ENCODE peak calls at places on chromosomes 7 and 10, in nine cellular contexts. One of them, this sample, is unnamed. For H3K4me1 and H3K27me3, the result is how much of the 10 kb centered on the place peaks cover.

GRCh38 chr7:2003451-2003930 is 229.3 kb downstream of the MAD1L1 start:
- DNase-seq in suprapubic skin: peak
- DNase-seq in adrenal gland: no peak
- DNase-seq in heart left ventricle: peak
- DNase-seq in endothelial cell of umbilical vein: no peak
- DNase-seq in testis: no peak
- DNase-seq in IMR-90: no peak
- DNase-seq in esophagus squamous epithelium: no peak
- DNase-seq in tibial nerve: no peak
- DNase-seq in this sample: peak

GRCh38 chr10:133401500-133401899 is 7.5 kb downstream of the MTG1 start:
- DNase-seq in endothelial cell of umbilical vein: no peak
- DNase-seq in suprapubic skin: peak
- DNase-seq in IMR-90: no peak
- DNase-seq in esophagus squamous epithelium: no peak
- DNase-seq in adrenal gland: peak
- DNase-seq in tibial nerve: no peak
- DNase-seq in heart left ventricle: no peak
- DNase-seq in testis: no peak
- DNase-seq in this sample: peak

GRCh38 chr7:85023066-85023687 is 163.7 kb downstream of the SEMA3D start:
- DNase-seq in tibial nerve: peak
- DNase-seq in endothelial cell of umbilical vein: peak
- DNase-seq in esophagus squamous epithelium: no peak
- DNase-seq in testis: peak
- DNase-seq in IMR-90: peak
- DNase-seq in heart left ventricle: no peak
- DNase-seq in adrenal gland: no peak
- DNase-seq in suprapubic skin: no peak
- DNase-seq in this sample: no peak

GRCh38 chr7:13279854-13280435 is 592.5 kb downstream of the ARL4A start:
- DNase-seq in testis: no peak
- DNase-seq in adrenal gland: no peak
- DNase-seq in IMR-90: peak
- DNase-seq in endothelial cell of umbilical vein: peak
- DNase-seq in tibial nerve: no peak
- DNase-seq in heart left ventricle: no peak
- DNase-seq in suprapubic skin: no peak
- DNase-seq in esophagus squamous epithelium: no peak
- DNase-seq in this sample: no peak

GRCh38 chr10:73920084-73920483 is 9.2 kb downstream of the PLAU start:
- DNase-seq in IMR-90: no peak
- DNase-seq in adrenal gland: peak
- DNase-seq in endothelial cell of umbilical vein: no peak
- DNase-seq in tibial nerve: peak
- DNase-seq in heart left ventricle: peak
- DNase-seq in testis: peak
- DNase-seq in esophagus squamous epithelium: no peak
- DNase-seq in suprapubic skin: no peak
- DNase-seq in this sample: peak

GRCh38 chr10:72340510-72340895 is 14.2 kb downstream of the DNAJB12 start:
- DNase-seq in esophagus squamous epithelium: no peak
- DNase-seq in suprapubic skin: no peak
- DNase-seq in heart left ventricle: peak
- DNase-seq in tibial nerve: peak
- DNase-seq in testis: peak
- DNase-seq in IMR-90: no peak
- DNase-seq in endothelial cell of umbilical vein: peak
- DNase-seq in adrenal gland: peak
- DNase-seq in this sample: no peak

GRCh38 chr7:25583655-25584054 is 355.4 kb upstream of the NPVF start:
- DNase-seq in testis: no peak
- DNase-seq in suprapubic skin: no peak
- DNase-seq in tibial nerve: no peak
- DNase-seq in endothelial cell of umbilical vein: no peak
- DNase-seq in adrenal gland: no peak
- DNase-seq in heart left ventricle: no peak
- DNase-seq in IMR-90: no peak
- DNase-seq in esophagus squamous epithelium: no peak
- DNase-seq in this sample: no peak

GRCh38 chr10:70676511-70676910 is 4.2 kb downstream of the ADAMTS14 start:
- DNase-seq in testis: no peak
- DNase-seq in adrenal gland: no peak
- DNase-seq in esophagus squamous epithelium: no peak
- DNase-seq in heart left ventricle: no peak
- DNase-seq in endothelial cell of umbilical vein: no peak
- DNase-seq in IMR-90: no peak
- DNase-seq in suprapubic skin: no peak
- DNase-seq in tibial nerve: no peak
- DNase-seq in this sample: no peak

DNA sequence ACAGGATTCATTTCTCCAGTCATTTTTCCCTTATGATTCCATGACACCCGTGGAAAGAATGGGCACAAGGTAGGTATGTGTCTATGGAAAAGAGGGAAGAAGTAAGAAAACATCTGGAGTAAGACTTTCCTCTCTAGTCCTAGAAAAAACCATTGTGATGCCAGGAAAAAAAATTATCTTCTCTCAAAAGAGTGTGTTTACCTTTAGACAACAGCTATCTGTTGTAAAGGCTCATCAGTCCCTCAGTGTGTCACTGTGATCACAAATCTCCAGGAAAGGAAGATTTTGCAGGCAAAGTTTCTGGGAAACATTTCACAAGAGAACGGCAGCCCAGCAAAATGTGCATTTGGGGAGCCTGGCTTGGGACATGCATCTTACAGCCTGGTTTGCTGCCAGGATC is 44.8 kb downstream of the CALML3 start:
- DNase-seq in tibial nerve: no peak
- DNase-seq in IMR-90: no peak
- DNase-seq in heart left ventricle: no peak
- DNase-seq in suprapubic skin: no peak
- DNase-seq in esophagus squamous epithelium: no peak
- DNase-seq in endothelial cell of umbilical vein: no peak
- DNase-seq in testis: no peak
- DNase-seq in adrenal gland: no peak
- DNase-seq in this sample: no peak
- H3K4me1 ChIP-seq in tibial nerve: under half
- H3K4me1 ChIP-seq in IMR-90: under half
- H3K4me1 ChIP-seq in heart left ventricle: under half
- H3K4me1 ChIP-seq in suprapubic skin: under half
- H3K4me1 ChIP-seq in esophagus squamous epithelium: under half
- H3K4me1 ChIP-seq in endothelial cell of umbilical vein: under half
- H3K4me1 ChIP-seq in testis: under half
- H3K4me1 ChIP-seq in adrenal gland: under half
- H3K4me1 ChIP-seq in this sample: under half

GRCh38 chr10:21498416-21498815 is 27.1 kb downstream of the SKIDA1 start:
- DNase-seq in suprapubic skin: no peak
- DNase-seq in endothelial cell of umbilical vein: no peak
- DNase-seq in esophagus squamous epithelium: no peak
- DNase-seq in adrenal gland: no peak
- DNase-seq in IMR-90: no peak
- DNase-seq in testis: no peak
- DNase-seq in heart left ventricle: no peak
- DNase-seq in tibial nerve: no peak
- DNase-seq in this sample: no peak

GRCh38 chr10:21496285-21497176 is 29.0 kb downstream of the SKIDA1 start:
- DNase-seq in esophagus squamous epithelium: no peak
- DNase-seq in tibial nerve: peak
- DNase-seq in endothelial cell of umbilical vein: peak
- DNase-seq in suprapubic skin: no peak
- DNase-seq in heart left ventricle: peak
- DNase-seq in adrenal gland: peak
- DNase-seq in IMR-90: peak
- DNase-seq in testis: peak
- DNase-seq in this sample: peak

GRCh38 chr10:21495686-21496284 is 29.7 kb downstream of the SKIDA1 start:
- DNase-seq in heart left ventricle: peak
- DNase-seq in IMR-90: peak
- DNase-seq in testis: peak
- DNase-seq in suprapubic skin: peak
- DNase-seq in adrenal gland: peak
- DNase-seq in esophagus squamous epithelium: peak
- DNase-seq in endothelial cell of umbilical vein: peak
- DNase-seq in tibial nerve: peak
- DNase-seq in this sample: peak

GRCh38 chr10:21498977-21499376 is 26.5 kb downstream of the SKIDA1 start:
- DNase-seq in adrenal gland: no peak
- DNase-seq in testis: no peak
- DNase-seq in tibial nerve: no peak
- DNase-seq in heart left ventricle: no peak
- DNase-seq in suprapubic skin: no peak
- DNase-seq in IMR-90: no peak
- DNase-seq in esophagus squamous epithelium: no peak
- DNase-seq in endothelial cell of umbilical vein: no peak
- DNase-seq in this sample: no peak

DNA sequence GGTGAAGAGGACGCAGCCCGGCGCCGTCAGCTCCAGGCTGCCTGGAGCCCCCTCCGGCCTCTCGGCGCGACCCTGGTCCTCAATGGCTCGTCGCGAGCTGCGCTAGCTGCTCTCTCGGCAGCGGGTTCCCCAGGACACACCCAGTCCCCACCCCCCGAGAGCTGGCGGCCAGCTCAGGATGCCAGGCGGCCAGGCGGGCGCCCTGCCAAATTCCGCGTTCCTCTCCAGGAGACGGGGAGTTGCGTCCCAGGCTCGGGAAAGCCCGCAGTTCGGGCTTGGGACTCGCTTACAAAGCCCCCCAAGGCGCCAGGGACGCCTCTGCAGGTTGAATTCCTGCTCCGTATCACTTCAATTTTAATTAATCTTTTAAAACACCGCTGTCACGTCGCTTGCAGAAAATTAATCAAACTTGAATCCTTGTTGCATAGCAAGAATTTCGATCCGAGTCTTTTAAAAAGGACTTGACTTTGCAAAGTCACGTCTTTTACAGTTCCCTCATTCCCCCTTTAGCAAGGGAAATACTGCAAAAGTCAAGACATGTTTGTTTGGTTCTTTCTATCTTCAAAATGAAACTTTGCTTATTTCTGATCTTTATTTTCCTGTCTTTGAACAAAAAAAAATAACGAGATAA is 28.2 kb downstream of the SKIDA1 start:
- DNase-seq in testis: peak
- DNase-seq in adrenal gland: peak
- DNase-seq in endothelial cell of umbilical vein: peak
- DNase-seq in esophagus squamous epithelium: peak
- DNase-seq in tibial nerve: peak
- DNase-seq in suprapubic skin: peak
- DNase-seq in heart left ventricle: peak
- DNase-seq in IMR-90: peak
- DNase-seq in this sample: peak
- TF ChIP-seq POLR2A in testis: no peak
- TF ChIP-seq POLR2A in adrenal gland: no peak
- TF ChIP-seq POLR2A in endothelial cell of umbilical vein: no peak
- TF ChIP-seq POLR2A in esophagus squamous epithelium: no peak
- TF ChIP-seq POLR2A in tibial nerve: peak
- TF ChIP-seq POLR2A in suprapubic skin: no peak
- TF ChIP-seq POLR2A in heart left ventricle: no peak
- TF ChIP-seq POLR2A in IMR-90: no peak
- TF ChIP-seq POLR2A in this sample: no peak

DNA sequence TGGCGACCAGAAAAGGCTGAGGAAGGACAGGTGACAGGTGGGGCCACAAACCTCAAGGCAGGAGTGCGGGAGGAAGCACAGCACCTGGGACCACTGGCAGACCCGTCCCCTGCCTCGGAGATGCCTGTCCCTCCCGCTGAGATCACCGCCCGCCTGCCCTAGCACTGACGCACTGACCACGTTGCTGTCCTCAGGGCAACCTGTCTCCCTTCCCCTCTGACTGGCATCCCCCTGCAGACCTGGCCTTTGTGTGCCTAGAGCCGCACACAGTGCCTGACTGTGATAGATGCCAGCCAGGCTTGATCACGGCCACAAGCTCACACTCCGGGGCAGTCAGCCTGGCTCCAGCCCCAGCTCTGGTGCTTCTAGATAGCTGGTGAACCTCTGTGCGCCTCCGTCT is 58.4 kb upstream of the EN2 start:
- DNase-seq in IMR-90: no peak
- DNase-seq in testis: no peak
- DNase-seq in suprapubic skin: no peak
- DNase-seq in heart left ventricle: no peak
- DNase-seq in esophagus squamous epithelium: no peak
- DNase-seq in endothelial cell of umbilical vein: no peak
- DNase-seq in adrenal gland: no peak
- DNase-seq in tibial nerve: no peak
- DNase-seq in this sample: no peak
- H3K27me3 ChIP-seq in IMR-90: under half
- H3K27me3 ChIP-seq in testis: under half
- H3K27me3 ChIP-seq in suprapubic skin: half or more
- H3K27me3 ChIP-seq in heart left ventricle: under half
- H3K27me3 ChIP-seq in esophagus squamous epithelium: half or more
- H3K27me3 ChIP-seq in endothelial cell of umbilical vein: under half
- H3K27me3 ChIP-seq in adrenal gland: under half
- H3K27me3 ChIP-seq in tibial nerve: under half
- H3K27me3 ChIP-seq in this sample: under half

GRCh38 chr7:76050545-76050944 is 2.6 kb downstream of the MDH2 start:
- DNase-seq in IMR-90: no peak
- DNase-seq in adrenal gland: no peak
- DNase-seq in suprapubic skin: no peak
- DNase-seq in tibial nerve: no peak
- DNase-seq in endothelial cell of umbilical vein: no peak
- DNase-seq in esophagus squamous epithelium: no peak
- DNase-seq in testis: no peak
- DNase-seq in heart left ventricle: no peak
- DNase-seq in this sample: no peak

GRCh38 chr7:76049295-76049694 is 1.4 kb downstream of the MDH2 start:
- DNase-seq in heart left ventricle: no peak
- DNase-seq in testis: no peak
- DNase-seq in adrenal gland: no peak
- DNase-seq in IMR-90: no peak
- DNase-seq in endothelial cell of umbilical vein: no peak
- DNase-seq in esophagus squamous epithelium: no peak
- DNase-seq in suprapubic skin: no peak
- DNase-seq in tibial nerve: no peak
- DNase-seq in this sample: no peak

GRCh38 chr7:76048668-76048988 is 722 bp downstream of the MDH2 start:
- DNase-seq in tibial nerve: no peak
- DNase-seq in suprapubic skin: no peak
- DNase-seq in endothelial cell of umbilical vein: no peak
- DNase-seq in IMR-90: no peak
- DNase-seq in heart left ventricle: no peak
- DNase-seq in adrenal gland: no peak
- DNase-seq in esophagus squamous epithelium: no peak
- DNase-seq in testis: peak
- DNase-seq in this sample: no peak

GRCh38 chr7:76047305-76047810 is 442 bp downstream of the STYXL1 start:
- DNase-seq in heart left ventricle: no peak
- DNase-seq in esophagus squamous epithelium: no peak
- DNase-seq in endothelial cell of umbilical vein: peak
- DNase-seq in IMR-90: no peak
- DNase-seq in suprapubic skin: no peak
- DNase-seq in adrenal gland: no peak
- DNase-seq in testis: no peak
- DNase-seq in tibial nerve: no peak
- DNase-seq in this sample: no peak

DNA sequence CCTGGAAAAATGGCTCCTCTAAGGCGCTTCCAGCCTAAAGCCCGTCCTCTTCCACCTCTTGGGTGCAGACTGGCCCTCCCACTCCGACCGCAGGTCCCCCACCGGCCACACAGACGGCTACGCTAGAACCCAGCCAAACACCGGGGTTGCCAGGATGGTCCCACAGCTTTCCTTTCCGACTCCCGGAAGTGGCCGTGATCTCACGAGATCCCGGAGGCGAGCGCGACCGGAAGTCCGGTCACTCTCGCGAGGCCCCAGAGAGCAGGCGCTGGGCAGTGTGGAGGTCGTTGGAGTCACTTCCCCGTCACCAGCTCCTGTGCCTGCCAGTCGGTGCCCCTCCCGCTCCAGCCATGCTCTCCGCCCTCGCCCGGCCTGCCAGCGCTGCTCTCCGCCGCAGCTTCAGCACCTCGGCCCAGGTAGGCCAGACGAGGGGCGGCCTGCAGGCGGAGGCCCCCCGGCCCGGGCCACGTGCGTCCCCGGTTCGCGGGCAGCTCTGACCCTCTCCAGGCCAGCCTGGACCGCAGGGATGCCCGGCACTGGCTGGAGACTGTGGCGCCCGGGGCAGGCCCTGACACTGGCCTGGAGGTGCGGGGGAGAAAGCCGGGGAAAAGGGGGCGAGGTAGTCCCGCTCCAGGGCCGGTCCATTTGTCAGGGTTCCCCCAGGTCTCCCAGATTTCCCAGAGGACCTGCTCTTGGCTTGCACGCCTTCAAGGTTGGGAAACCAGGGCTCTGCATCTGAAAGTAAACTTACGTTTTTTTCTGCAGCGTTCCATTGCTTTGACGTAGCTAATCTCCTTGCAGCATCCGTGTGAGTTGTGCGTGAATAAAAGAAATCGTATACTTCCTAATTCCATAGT is at the start of the genes MDH2 and STYXL1:
- DNase-seq in adrenal gland: peak
- DNase-seq in testis: peak
- DNase-seq in heart left ventricle: peak
- DNase-seq in endothelial cell of umbilical vein: peak
- DNase-seq in IMR-90: peak
- DNase-seq in tibial nerve: peak
- DNase-seq in suprapubic skin: peak
- DNase-seq in esophagus squamous epithelium: peak
- DNase-seq in this sample: peak
- H3K4me1 ChIP-seq in adrenal gland: under half
- H3K4me1 ChIP-seq in testis: under half
- H3K4me1 ChIP-seq in heart left ventricle: under half
- H3K4me1 ChIP-seq in endothelial cell of umbilical vein: under half
- H3K4me1 ChIP-seq in IMR-90: under half
- H3K4me1 ChIP-seq in tibial nerve: under half
- H3K4me1 ChIP-seq in suprapubic skin: under half
- H3K4me1 ChIP-seq in esophagus squamous epithelium: under half
- H3K4me1 ChIP-seq in this sample: under half

This sample was measured in sigmoid colon.